ENCODE peak calls at places on chromosomes 3 and 15, in seven cellular contexts. R is neuronal stem cell, Q is IMR-90, L is H9, S is trophoblast cell, H is H1, T is mesendoderm. Z is an unnamed sample.

GRCh38 chr15:52428297-52428696 is 100.4 kb downstream of the MYO5A start:
- DNase-seq in R (no peak), Q (peak), L (no peak), S (no peak), H (no peak), T (no peak), Z (no peak)

GRCh38 chr15:34079904-34080303 is 21.8 kb downstream of the EMC7 start:
- DNase-seq in R (no peak), Q (no peak), L (no peak), S (peak), H (no peak), T (no peak), Z (no peak)

GRCh38 chr3:30263238-30263920 is 343.0 kb upstream of the TGFBR2 start:
- DNase-seq in R (no peak), Q (no peak), L (no peak), S (peak), H (no peak), T (no peak), Z (peak)

GRCh38 chr3:57627976-57628375 is 30.8 kb upstream of the ARF4 start:
- DNase-seq in R (no peak), Q (no peak), L (no peak), S (no peak), H (no peak), T (no peak), Z (no peak)

GRCh38 chr3:10917176-10917575 is 75.4 kb upstream of the SLC6A1 start:
- DNase-seq in R (no peak), Q (no peak), L (no peak), S (peak), H (no peak), T (no peak), Z (no peak)

GRCh38 chr15:68816795-68817303 is 3.8 kb downstream of the ANP32A start:
- DNase-seq in R (no peak), Q (no peak), L (no peak), S (peak), H (no peak), T (no peak), Z (peak)

GRCh38 chr3:184230603-184231528 is 1.5 kb downstream of the VWA5B2 start:
- DNase-seq in R (no peak), Q (no peak), L (peak), S (peak), H (no peak), T (no peak), Z (no peak)

GRCh38 chr3:184505479-184505878 is 56.1 kb upstream of the EPHB3 start:
- DNase-seq in R (no peak), Q (no peak), L (no peak), S (no peak), H (no peak), T (no peak), Z (no peak)

GRCh38 chr15:33019354-33019981 is 175.0 kb downstream of the FMN1 start:
- DNase-seq in R (no peak), Q (no peak), L (no peak), S (no peak), H (no peak), T (no peak), Z (no peak)

GRCh38 chr3:24232784-24233183 is 261.9 kb downstream of the THRB start:
- DNase-seq in R (no peak), Q (no peak), L (no peak), S (no peak), H (no peak), T (no peak), Z (no peak)

GRCh38 chr15:44066211-44066827 is 128.8 kb downstream of the FRMD5 start:
- DNase-seq in R (peak), Q (peak), L (peak), S (peak), H (peak), T (peak), Z (peak)

GRCh38 chr3:134326760-134327593 is 47.3 kb downstream of the AMOTL2 start:
- DNase-seq in R (peak), Q (peak), L (peak), S (peak), H (no peak), T (peak), Z (peak)

GRCh38 chr3:61960976-61961375 is 399.6 kb downstream of the PTPRG start:
- DNase-seq in R (no peak), Q (no peak), L (no peak), S (no peak), H (no peak), T (no peak), Z (no peak)

GRCh38 chr3:151067158-151067557 is 18.3 kb upstream of the MED12L start:
- DNase-seq in R (no peak), Q (no peak), L (peak), S (peak), H (no peak), T (peak), Z (no peak)

GRCh38 chr3:172370434-172370833 is 77.8 kb downstream of the GHSR start:
- DNase-seq in R (no peak), Q (no peak), L (no peak), S (no peak), H (no peak), T (no peak), Z (no peak)

GRCh38 chr3:135994708-135995335 is 29.3 kb downstream of the PPP2R3A start:
- DNase-seq in R (no peak), Q (no peak), L (no peak), S (peak), H (no peak), T (no peak), Z (no peak)

GRCh38 chr3:167885277-167885676 is 149.8 kb downstream of the SERPINI1 start:
- DNase-seq in R (no peak), Q (no peak), L (peak), S (no peak), H (no peak), T (peak), Z (no peak)

GRCh38 chr3:45923755-45924154 is 19.5 kb upstream of the CXCR6 start:
- DNase-seq in R (no peak), Q (peak), L (no peak), S (no peak), H (no peak), T (no peak), Z (peak)

GRCh38 chr3:184300377-184300717 is 1.3 kb downstream of the PSMD2 start:
- DNase-seq in R (no peak), Q (peak), L (no peak), S (no peak), H (no peak), T (peak), Z (peak)

GRCh38 chr15:60128000-60128376 is 123.9 kb downstream of the FOXB1 start:
- DNase-seq in R (no peak), Q (peak), L (no peak), S (peak), H (no peak), T (peak), Z (no peak)

GRCh38 chr15:60989696-60990095 is 239.4 kb downstream of the RORA start:
- DNase-seq in R (no peak), Q (peak), L (no peak), S (no peak), H (no peak), T (no peak), Z (no peak)

GRCh38 chr3:29283297-29283681 is 2.4 kb downstream of the RBMS3 start:
- DNase-seq in R (no peak), Q (peak), L (no peak), S (no peak), H (no peak), T (no peak), Z (peak)

GRCh38 chr3:157436583-157437300 is at the start of gene PTX3:
- DNase-seq in R (peak), Q (peak), L (peak), S (peak), H (no peak), T (peak), Z (peak)

GRCh38 chr15:51970132-51970817 is 1.3 kb downstream of the LEO1 start:
- DNase-seq in R (no peak), Q (no peak), L (no peak), S (no peak), H (no peak), T (no peak), Z (peak)

GRCh38 chr3:169940486-169941181 is 26.0 kb upstream of the SEC62 start:
- DNase-seq in R (no peak), Q (no peak), L (no peak), S (no peak), H (no peak), T (no peak), Z (no peak)

GRCh38 chr3:17055374-17056276 is 170.9 kb downstream of the PLCL2 start:
- DNase-seq in R (no peak), Q (peak), L (no peak), S (no peak), H (no peak), T (no peak), Z (no peak)

GRCh38 chr3:16477501-16477900 is 36.0 kb downstream of the RFTN1 start:
- DNase-seq in R (no peak), Q (peak), L (no peak), S (no peak), H (no peak), T (no peak), Z (peak)

GRCh38 chr3:3429841-3430240 is 250.3 kb upstream of the CRBN start:
- DNase-seq in R (no peak), Q (no peak), L (no peak), S (no peak), H (no peak), T (no peak), Z (no peak)
- H2BK120ac ChIP-seq in R (no peak), Q (no peak), L (no peak), S (no peak), H (no peak), T (no peak), Z (no peak)

GRCh38 chr3:124032881-124033359 is 41.0 kb upstream of the ROPN1 start:
- DNase-seq in R (peak), Q (peak), L (peak), S (peak), H (peak), T (peak), Z (peak)

GRCh38 chr3:124034809-124035152 is 42.9 kb upstream of the ROPN1 start:
- DNase-seq in R (no peak), Q (no peak), L (no peak), S (no peak), H (no peak), T (no peak), Z (no peak)

GRCh38 chr3:124035463-124036121 is 43.7 kb upstream of the ROPN1 start:
- DNase-seq in R (no peak), Q (no peak), L (no peak), S (no peak), H (no peak), T (no peak), Z (no peak)

GRCh38 chr3:124033360-124034015 is 41.6 kb upstream of the ROPN1 start:
- DNase-seq in R (no peak), Q (no peak), L (peak), S (peak), H (no peak), T (peak), Z (peak)

GRCh38 chr3:124034016-124034808 is 42.3 kb upstream of the ROPN1 start:
- DNase-seq in R (peak), Q (no peak), L (peak), S (no peak), H (no peak), T (peak), Z (peak)
- H3K4me2 ChIP-seq in R (peak), Q (peak), L (peak), S (peak), H (peak), T (peak), Z (peak)

GRCh38 chr3:162285252-162285651 is 788.6 kb downstream of the OTOL1 start:
- DNase-seq in R (no peak), Q (no peak), L (no peak), S (no peak), H (no peak), T (no peak), Z (no peak)
- H2BK120ac ChIP-seq in R (no peak), Q (no peak), L (no peak), S (no peak), H (no peak), T (no peak), Z (no peak)

DNA sequence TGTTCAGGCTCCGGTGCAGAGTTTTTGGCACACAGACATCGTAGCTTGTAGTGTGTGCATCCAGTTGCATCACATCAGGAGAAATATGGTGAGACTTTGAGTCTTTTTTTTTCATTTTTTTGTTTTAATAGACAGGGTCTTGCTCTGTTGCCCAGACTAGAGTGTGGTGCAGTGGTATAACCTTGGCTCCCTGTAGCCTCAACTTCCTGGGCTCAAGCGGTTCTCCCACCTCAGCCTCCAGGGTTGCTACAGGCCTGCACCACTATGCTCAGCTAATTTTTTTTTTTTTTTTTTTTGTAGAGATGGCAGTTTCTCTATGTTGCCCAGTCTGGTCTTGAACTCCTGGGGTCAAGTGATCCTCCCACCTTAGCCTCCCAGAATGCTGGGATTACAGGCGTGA is 51.1 kb upstream of the TEX264 start:
- DNase-seq in R (no peak), Q (no peak), L (no peak), S (no peak), H (no peak), T (no peak), Z (no peak)
- H3K4me2 ChIP-seq in R (no peak), Q (no peak), L (no peak), S (no peak), H (no peak), T (no peak), Z (no peak)

DNA sequence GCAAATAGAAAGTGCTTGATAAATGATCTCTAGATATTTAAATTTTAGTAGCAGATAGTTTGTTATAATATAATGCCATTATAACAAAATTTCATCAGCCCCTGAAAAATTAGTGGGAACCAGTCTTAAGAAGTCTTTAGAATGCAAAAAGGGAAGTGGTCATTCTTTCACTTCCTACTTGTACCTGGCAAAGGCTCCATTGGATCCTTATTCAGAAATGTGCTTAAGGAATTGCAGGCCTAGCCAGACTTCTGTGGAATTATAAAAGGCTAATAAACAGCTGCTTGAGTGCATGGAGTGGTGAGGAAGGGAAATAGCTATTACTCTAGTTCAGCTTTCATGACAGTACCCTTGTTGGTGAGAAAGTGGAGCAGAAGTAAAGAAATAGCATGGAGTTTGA is 24.2 kb downstream of the PPM1L start:
- DNase-seq in R (no peak), Q (no peak), L (no peak), S (peak), H (no peak), T (no peak), Z (no peak)
- H2BK120ac ChIP-seq in R (no peak), Q (no peak), L (no peak), S (no peak), H (no peak), T (no peak), Z (no peak)

DNA sequence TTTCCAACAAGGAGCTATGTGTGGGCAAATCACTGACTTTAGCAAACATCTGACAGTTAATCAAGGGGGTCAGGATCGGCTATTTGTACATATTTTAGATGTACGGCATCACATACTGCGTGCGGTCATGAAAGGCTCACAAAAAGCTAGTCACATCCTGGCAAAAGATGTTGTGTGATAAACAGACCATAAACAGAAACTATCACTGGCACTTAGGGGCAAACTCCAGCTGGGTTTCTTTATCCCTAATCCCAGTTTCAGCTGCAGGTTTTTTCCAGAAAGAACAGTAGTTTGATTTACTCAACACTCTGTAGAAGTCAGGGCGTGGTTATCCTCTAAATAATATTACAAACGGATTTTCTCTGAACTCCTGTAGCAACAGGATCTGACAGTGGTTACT is 112.4 kb upstream of the BHLHE40 start:
- DNase-seq in R (no peak), Q (peak), L (no peak), S (no peak), H (no peak), T (no peak), Z (peak)
- H3K4me2 ChIP-seq in R (no peak), Q (no peak), L (no peak), S (no peak), H (no peak), T (no peak), Z (no peak)